ENCODE peak calls at places on chromosome 1, in eight cellular contexts. F is iris pigment epithelial cell, R is Caco-2, E is NCI-H1105, V is non-pigmented ciliary epithelial cell, W is tibial artery, C is mucosa of descending colon, P is anterior cingulate cortex. T is an unnamed sample.

GRCh38 chr1:180962178-180962577 is 49.5 kb downstream of the KIAA1614 start:
- DNase-seq in P (no peak), E (no peak), C (peak), F (no peak), V (no peak), R (no peak), W (no peak), T (no peak)

GRCh38 chr1:246343937-246344336 is 163.1 kb downstream of the SMYD3 start:
- DNase-seq in P (no peak), W (no peak), F (no peak), R (no peak), C (no peak), V (no peak), E (no peak), T (no peak)

GRCh38 chr1:228854907-228855306 is 119.6 kb downstream of the RHOU start:
- DNase-seq in V (no peak), W (no peak), R (no peak), F (no peak), C (no peak), E (no peak), P (no peak), T (no peak)

GRCh38 chr1:172811698-172812097 is 152.8 kb downstream of the FASLG start:
- DNase-seq in F (no peak), W (no peak), P (no peak), E (no peak), R (no peak), C (no peak), V (no peak), T (no peak)

GRCh38 chr1:180041587-180041986 is 87.0 kb downstream of the CEP350 start:
- DNase-seq in V (no peak), W (no peak), C (no peak), F (no peak), P (no peak), R (no peak), E (no peak), T (no peak)

GRCh38 chr1:64920936-64921589 is 45.3 kb downstream of the JAK1 start:
- DNase-seq in W (no peak), E (no peak), R (no peak), P (no peak), C (no peak), F (peak), V (no peak), T (no peak)

GRCh38 chr1:167642501-167642826 is 12.4 kb downstream of the RCSD1 start:
- DNase-seq in F (no peak), W (no peak), C (no peak), R (no peak), E (no peak), P (no peak), V (no peak), T (no peak)

GRCh38 chr1:9843576-9843945 is 19.8 kb upstream of the CLSTN1 start:
- DNase-seq in R (no peak), F (no peak), C (peak), V (no peak), E (peak), W (no peak), P (no peak), T (no peak)

GRCh38 chr1:22728751-22729399 is 18.2 kb downstream of the EPHB2 start:
- DNase-seq in W (no peak), F (no peak), R (peak), P (no peak), C (no peak), V (no peak), E (no peak), T (no peak)

T was measured in memory B cell.